ENCODE peak calls at places on chromosome 20, in four cellular contexts. S is Panc1, T is body of pancreas, A is MM.1S. P is an unnamed sample.

GRCh38 chr20:61516398-61517208 is 264.5 kb downstream of the CDH4 start:
- DNase-seq in S (no peak), T (no peak), A (no peak), P (no peak)

GRCh38 chr20:40913224-40913821 is 115.3 kb upstream of the TOP1 start:
- DNase-seq in S (no peak), T (no peak), A (no peak), P (no peak)

GRCh38 chr20:24382775-24383174 is 86.7 kb upstream of the SYNDIG1 start:
- DNase-seq in S (no peak), T (no peak), A (no peak), P (no peak)

GRCh38 chr20:19758888-19759331 is 852 bp downstream of the RIN2 start:
- DNase-seq in S (no peak), T (peak; percentile 54), A (no peak), P (peak; percentile 58)

GRCh38 chr20:32411955-32412706 is 54.0 kb downstream of the ASXL1 start:
- DNase-seq in S (no peak), T (no peak), A (no peak), P (no peak)

GRCh38 chr20:48052492-48052870 is 267.2 kb upstream of the SULF2 start:
- DNase-seq in S (no peak), T (no peak), A (no peak), P (peak; percentile 37)

GRCh38 chr20:61736001-61736635 is 329.6 kb downstream of the TAF4 start:
- DNase-seq in S (no peak), T (no peak), A (no peak), P (no peak)

GRCh38 chr20:45323731-45324130 is 15.6 kb upstream of the MATN4 start:
- DNase-seq in S (no peak), T (no peak), A (no peak), P (no peak)

GRCh38 chr20:2401527-2401926 is 20.8 kb downstream of the TGM6 start:
- DNase-seq in S (no peak), T (no peak), A (no peak), P (no peak)

GRCh38 chr20:56788041-56788670 is 159.1 kb downstream of the TFAP2C start:
- DNase-seq in S (peak; percentile 91), T (peak; percentile 13), A (no peak), P (no peak)

GRCh38 chr20:17860306-17861197 is 108.0 kb downstream of the SNX5 start:
- DNase-seq in S (no peak), T (no peak), A (no peak), P (no peak)
- H3K4me1 ChIP-seq in S (peaks cover 4% of the 10 kb centered on the region), T (peaks cover 63% of the 10 kb centered on the region), A (peaks cover 37% of the 10 kb centered on the region), P (no peaks in the 10 kb centered on the region)

DNA sequence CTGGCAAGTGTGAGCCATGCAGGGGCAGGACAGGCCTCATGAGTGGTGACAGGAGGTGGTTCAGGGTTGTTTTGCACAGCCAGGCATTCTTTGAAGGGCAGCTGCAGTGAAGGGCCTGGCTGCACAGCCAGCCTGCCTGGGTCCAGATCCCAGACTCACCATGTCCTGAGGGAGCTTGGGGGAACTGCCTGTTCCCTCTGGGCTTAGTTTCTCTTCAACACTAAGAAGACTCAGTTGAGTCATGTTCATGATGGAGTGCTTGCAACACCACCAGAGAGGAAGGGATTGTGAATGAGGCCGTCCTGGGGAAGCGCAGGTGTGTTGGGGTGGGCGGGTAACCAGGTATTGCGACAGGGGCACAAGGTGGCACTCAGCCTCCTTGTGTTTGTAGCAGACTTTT is 102.4 kb downstream of the CDH26 start:
- DNase-seq in S (no peak), T (no peak), A (no peak), P (no peak)
- H3K27ac ChIP-seq in S (no peak overlapping the region), T (no peak overlapping the region), A (no peak overlapping the region), P (no peak overlapping the region)

GRCh38 chr20:60001027-60001567 is 42.9 kb downstream of the CDH26 start:
- DNase-seq in S (no peak), T (no peak), A (no peak), P (no peak)
- H3K4me3 ChIP-seq in S (no peak overlapping the region), T (no peak overlapping the region), A (no peak overlapping the region), P (no peak overlapping the region)

GRCh38 chr20:37877832-37878772 is 24.8 kb upstream of the VSTM2L start:
- DNase-seq in S (no peak), T (no peak), A (no peak), P (peak; percentile 81)
- H3K4me1 ChIP-seq in S (no peaks in the 10 kb centered on the region), T (peaks cover 6% of the 10 kb centered on the region), A (no peaks in the 10 kb centered on the region), P (peaks cover 53% of the 10 kb centered on the region)

DNA sequence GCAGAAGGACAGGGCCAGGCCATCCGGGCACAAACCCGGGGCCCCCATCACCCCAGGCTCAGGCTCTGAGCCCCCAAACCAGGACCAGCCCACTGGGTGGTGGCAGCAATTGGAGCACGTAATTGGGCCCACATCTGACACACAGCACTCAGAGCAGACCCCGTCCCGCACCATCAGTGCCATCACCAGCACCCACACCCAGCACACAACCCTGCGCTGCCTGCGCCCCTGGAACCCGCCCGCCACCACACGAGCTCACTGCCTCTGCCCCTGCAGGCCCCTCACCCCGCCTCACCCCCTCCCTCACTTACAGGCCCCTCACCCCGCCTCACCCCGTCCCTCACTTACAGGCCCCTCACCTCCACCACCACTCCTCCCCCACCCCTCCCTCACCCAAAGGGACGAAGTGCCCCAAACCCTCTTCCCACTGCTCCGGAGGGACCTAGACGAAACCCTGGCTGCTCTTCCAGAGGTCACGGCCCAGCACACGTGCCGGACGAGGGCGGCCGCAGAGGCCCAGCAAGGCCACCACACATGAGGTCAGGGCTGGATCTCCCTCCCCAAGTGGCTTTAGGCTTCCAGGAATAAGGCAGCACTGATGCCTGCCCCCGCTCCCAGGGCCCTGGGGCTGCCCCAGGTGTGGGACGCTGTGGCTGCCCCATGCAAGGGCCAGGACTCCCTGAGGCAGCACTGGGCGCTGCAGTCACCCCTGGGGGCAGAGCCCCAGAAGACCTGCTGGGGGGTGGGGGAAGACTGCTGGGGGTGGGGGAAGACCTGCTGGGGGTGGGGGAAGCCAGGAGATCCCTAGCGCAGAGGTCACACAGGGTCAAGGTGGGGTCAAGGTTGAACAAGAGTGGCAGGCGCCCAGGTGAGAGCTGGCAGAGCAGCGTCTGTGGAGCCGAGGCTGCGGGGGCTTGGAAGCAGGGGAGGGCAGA is 22.4 kb downstream of the KCNQ2 start:
- DNase-seq in S (no peak), T (no peak), A (no peak), P (no peak)
- H3K27ac ChIP-seq in S (no peak overlapping the region), T (no peak overlapping the region), A (no peak overlapping the region), P (no peak overlapping the region)

GRCh38 chr20:51545515-51545914 is 3.0 kb upstream of the NFATC2 start:
- DNase-seq in S (no peak), T (no peak), A (no peak), P (no peak)

GRCh38 chr20:51542033-51542893 is at the start of gene NFATC2:
- DNase-seq in S (no peak), T (peak; percentile 68), A (peak; percentile 64), P (no peak)

GRCh38 chr20:51540585-51540984 is 1.9 kb downstream of the NFATC2 start:
- DNase-seq in S (no peak), T (no peak), A (no peak), P (no peak)

GRCh38 chr20:51541189-51542032 is 1.1 kb downstream of the NFATC2 start:
- DNase-seq in S (no peak), T (peak; percentile 86), A (peak; percentile 85), P (no peak)

GRCh38 chr20:51542894-51543788 is 622 bp upstream of the NFATC2 start:
- DNase-seq in S (no peak), T (no peak), A (no peak), P (no peak)
- H3K4me3 ChIP-seq in S (peak overlapping the region; percentile 20), T (no peak overlapping the region), A (peak overlapping the region; percentile 60), P (no peak overlapping the region)

GRCh38 chr20:33819456-33819855 is 8.3 kb downstream of the CHMP4B start:
- DNase-seq in S (no peak), T (no peak), A (no peak), P (no peak)

GRCh38 chr20:33816191-33816590 is 5.0 kb downstream of the CHMP4B start:
- DNase-seq in S (no peak), T (no peak), A (no peak), P (no peak)

GRCh38 chr20:33820362-33820761 is 9.2 kb downstream of the CHMP4B start:
- DNase-seq in S (no peak), T (no peak), A (no peak), P (no peak)

GRCh38 chr20:33815671-33816070 is 4.5 kb downstream of the CHMP4B start:
- DNase-seq in S (no peak), T (no peak), A (no peak), P (no peak)

DNA sequence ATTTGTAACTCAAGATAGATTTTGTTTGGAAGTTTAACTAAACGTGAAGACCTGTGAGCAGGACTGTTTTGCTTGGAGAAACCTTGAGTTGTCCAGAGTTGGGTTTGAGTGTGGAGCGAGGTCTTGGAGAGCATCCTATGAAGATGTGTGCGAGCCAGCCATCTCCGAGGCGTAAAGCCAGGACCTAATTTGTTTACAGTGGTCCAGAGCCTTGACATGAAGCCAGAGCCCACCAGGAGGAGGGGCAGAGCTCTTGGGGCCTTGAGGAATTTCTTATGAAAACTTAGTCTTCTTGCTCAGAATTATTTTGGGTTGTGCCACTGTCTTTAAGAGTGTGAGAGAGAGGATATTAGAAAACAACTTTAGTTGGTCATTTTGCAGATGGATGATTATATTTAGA is 6.3 kb downstream of the CHMP4B start:
- DNase-seq in S (no peak), T (no peak), A (no peak), P (no peak)
- H3K4me1 ChIP-seq in S (peaks cover 4% of the 10 kb centered on the region), T (peaks cover 55% of the 10 kb centered on the region), A (peaks cover 63% of the 10 kb centered on the region), P (peaks cover 4% of the 10 kb centered on the region)

GRCh38 chr20:53598140-53599038 is 4.8 kb upstream of the ZNF217 start:
- DNase-seq in S (no peak), T (peak; percentile 11), A (peak; percentile 50), P (no peak)

GRCh38 chr20:53599039-53599362 is 5.4 kb upstream of the ZNF217 start:
- DNase-seq in S (no peak), T (no peak), A (no peak), P (no peak)

GRCh38 chr20:53599378-53599777 is 5.7 kb upstream of the ZNF217 start:
- DNase-seq in S (no peak), T (peak; percentile 7), A (no peak), P (no peak)

GRCh38 chr20:53597085-53597482 is 3.4 kb upstream of the ZNF217 start:
- DNase-seq in S (no peak), T (peak; percentile 8), A (no peak), P (no peak)

DNA sequence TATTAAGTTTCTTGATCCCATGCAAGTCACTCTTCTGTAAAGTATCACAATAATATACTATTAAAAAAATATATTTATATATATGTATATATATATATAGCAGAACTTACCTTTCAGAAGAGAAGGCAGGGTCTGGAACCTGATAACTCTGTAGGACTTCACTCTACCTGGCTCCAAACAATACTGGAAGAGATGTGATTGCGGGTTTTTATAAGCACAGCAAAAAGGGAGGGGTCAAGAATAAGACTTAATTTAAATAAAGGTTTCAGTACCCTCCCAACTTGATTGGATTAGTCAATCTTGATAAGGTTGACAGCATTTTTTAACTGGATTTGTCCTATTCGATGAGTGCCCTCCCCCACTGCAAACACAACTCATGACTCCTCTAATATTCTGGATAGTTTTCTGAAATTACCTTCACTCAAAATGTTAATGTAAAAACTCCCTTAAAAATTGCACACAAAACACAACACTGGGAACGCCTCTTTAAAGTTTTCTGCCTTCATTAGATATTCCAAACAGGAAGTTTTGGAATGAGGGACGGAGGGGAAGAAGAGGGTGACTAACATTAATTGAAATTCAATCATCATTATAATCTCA is 4.0 kb upstream of the ZNF217 start:
- DNase-seq in S (no peak), T (peak; percentile 2), A (no peak), P (no peak)
- H3K27ac ChIP-seq in S (peak overlapping the region; percentile 98), T (peak overlapping the region; percentile 99), A (no peak overlapping the region), P (no peak overlapping the region)

GRCh38 chr20:63738687-63739128 is 868 bp upstream of the SLC2A4RG start:
- DNase-seq in S (no peak), T (peak; percentile 80), A (peak; percentile 74), P (peak; percentile 62)
- H3K4me3 ChIP-seq in S (peak overlapping the region; percentile 33), T (no peak overlapping the region), A (peak overlapping the region; percentile 86), P (peak overlapping the region; percentile 50)

P was measured in SJCRH30.